ENCODE peak calls at places on chromosomes 12 and 14, in nine cellular contexts. I is IMR-90; D is HCT116; Y is mucosa of descending colon; L is colonic mucosa; K is CD8-positive, alpha-beta T cell; V is thoracic aorta; C is astrocyte; F is fibroblast of lung. Q is an unnamed sample. For H3K9me3, the result is how much of the 10 kb centered on the place peaks cover.

GRCh38 chr14:93752980-93753561 is 35.2 kb downstream of the PRIMA1 start:
- DNase-seq in I (no peak), D (no peak), Y (no peak), L (no peak), K (no peak), V (no peak), C (no peak), F (no peak), Q (no peak)

GRCh38 chr14:61460853-61461611 is 139.7 kb downstream of the PRKCH start:
- DNase-seq in I (peak), D (no peak), Y (no peak), L (no peak), K (no peak), V (no peak), C (no peak), F (no peak), Q (no peak)

GRCh38 chr12:53965251-53966069 is 7.5 kb upstream of the HOXC11 start:
- DNase-seq in I (no peak), D (no peak), Y (no peak), L (no peak), K (no peak), V (no peak), C (no peak), F (no peak), Q (no peak)

GRCh38 chr12:72365151-72365550 is 93.0 kb downstream of the TRHDE start:
- DNase-seq in I (peak), D (no peak), Y (no peak), L (no peak), K (no peak), V (no peak), C (peak), F (peak), Q (no peak)

GRCh38 chr14:75842624-75843023 is 139.2 kb downstream of the TGFB3 start:
- DNase-seq in I (no peak), D (no peak), Y (no peak), L (no peak), K (no peak), V (no peak), C (no peak), F (no peak), Q (no peak)

GRCh38 chr12:111143216-111143756 is 222.9 kb upstream of the MYL2 start:
- DNase-seq in I (no peak), D (no peak), Y (no peak), L (no peak), K (no peak), V (no peak), C (no peak), F (no peak), Q (no peak)

GRCh38 chr12:31506907-31507306 is 84.0 kb downstream of the DENND5B start:
- DNase-seq in I (peak), D (no peak), Y (no peak), L (no peak), K (no peak), V (no peak), C (peak), F (no peak), Q (no peak)

GRCh38 chr12:62537544-62537943 is 70.9 kb downstream of the MON2 start:
- DNase-seq in I (peak), D (no peak), Y (no peak), L (no peak), K (no peak), V (no peak), C (peak), F (peak), Q (peak)

GRCh38 chr12:54220092-54220557 is 31.3 kb upstream of the SMUG1 start:
- DNase-seq in I (peak), D (peak), Y (no peak), L (peak), K (peak), V (no peak), C (peak), F (peak), Q (peak)

GRCh38 chr12:19746471-19746870 is 307.2 kb downstream of the AEBP2 start:
- DNase-seq in I (no peak), D (no peak), Y (no peak), L (no peak), K (no peak), V (no peak), C (no peak), F (no peak), Q (no peak)

GRCh38 chr12:29220632-29221336 is 71.7 kb downstream of the FAR2 start:
- DNase-seq in I (no peak), D (peak), Y (no peak), L (peak), K (no peak), V (no peak), C (no peak), F (no peak), Q (no peak)

GRCh38 chr14:99568567-99569560 is 35.1 kb downstream of the CCDC85C start:
- DNase-seq in I (peak), D (no peak), Y (no peak), L (no peak), K (no peak), V (no peak), C (peak), F (peak), Q (peak)

GRCh38 chr14:65103150-65103760 is 938 bp upstream of the MAX start:
- DNase-seq in I (peak), D (no peak), Y (no peak), L (peak), K (no peak), V (no peak), C (no peak), F (peak), Q (peak)

GRCh38 chr14:73491256-73491976 is 683 bp downstream of the RIOX1 start:
- DNase-seq in I (peak), D (no peak), Y (peak), L (peak), K (peak), V (peak), C (peak), F (peak), Q (peak)

GRCh38 chr14:37945959-37946358 is 261.7 kb upstream of the SSTR1 start:
- DNase-seq in I (no peak), D (no peak), Y (no peak), L (no peak), K (no peak), V (no peak), C (no peak), F (no peak), Q (no peak)

GRCh38 chr12:55729592-55730446 is 1.0 kb upstream of the CD63 start:
- DNase-seq in I (peak), D (peak), Y (peak), L (peak), K (peak), V (peak), C (peak), F (peak), Q (peak)

GRCh38 chr14:105488781-105489606 is 2.1 kb upstream of the TEDC1 start:
- DNase-seq in I (no peak), D (no peak), Y (no peak), L (peak), K (no peak), V (no peak), C (no peak), F (no peak), Q (no peak)

GRCh38 chr14:100651999-100652508 is 64.8 kb upstream of the BEGAIN start:
- DNase-seq in I (peak), D (no peak), Y (no peak), L (no peak), K (no peak), V (no peak), C (peak), F (peak), Q (no peak)

GRCh38 chr12:66647034-66647691 is 31.7 kb downstream of the GRIP1 start:
- DNase-seq in I (peak), D (no peak), Y (no peak), L (no peak), K (no peak), V (no peak), C (peak), F (peak), Q (no peak)

GRCh38 chr14:40003773-40004172 is 571.5 kb upstream of the FBXO33 start:
- DNase-seq in I (no peak), D (no peak), Y (no peak), L (no peak), K (no peak), V (no peak), C (no peak), F (no peak), Q (no peak)

GRCh38 chr14:36672095-36672494 is 10.4 kb downstream of the PAX9 start:
- DNase-seq in I (no peak), D (no peak), Y (no peak), L (no peak), K (no peak), V (no peak), C (no peak), F (no peak), Q (no peak)

GRCh38 chr12:100666588-100666987 is 93.1 kb downstream of the GAS2L3 start:
- DNase-seq in I (no peak), D (no peak), Y (no peak), L (no peak), K (no peak), V (no peak), C (no peak), F (no peak), Q (no peak)

GRCh38 chr12:100672075-100672592 is 98.7 kb downstream of the GAS2L3 start:
- DNase-seq in I (no peak), D (no peak), Y (peak), L (peak), K (no peak), V (no peak), C (no peak), F (no peak), Q (peak)

GRCh38 chr12:100669922-100670321 is 96.4 kb downstream of the GAS2L3 start:
- DNase-seq in I (no peak), D (no peak), Y (no peak), L (no peak), K (no peak), V (no peak), C (no peak), F (no peak), Q (no peak)

GRCh38 chr12:100671396-100672074 is 98.1 kb downstream of the GAS2L3 start:
- DNase-seq in I (no peak), D (no peak), Y (no peak), L (no peak), K (no peak), V (no peak), C (no peak), F (no peak), Q (no peak)

DNA sequence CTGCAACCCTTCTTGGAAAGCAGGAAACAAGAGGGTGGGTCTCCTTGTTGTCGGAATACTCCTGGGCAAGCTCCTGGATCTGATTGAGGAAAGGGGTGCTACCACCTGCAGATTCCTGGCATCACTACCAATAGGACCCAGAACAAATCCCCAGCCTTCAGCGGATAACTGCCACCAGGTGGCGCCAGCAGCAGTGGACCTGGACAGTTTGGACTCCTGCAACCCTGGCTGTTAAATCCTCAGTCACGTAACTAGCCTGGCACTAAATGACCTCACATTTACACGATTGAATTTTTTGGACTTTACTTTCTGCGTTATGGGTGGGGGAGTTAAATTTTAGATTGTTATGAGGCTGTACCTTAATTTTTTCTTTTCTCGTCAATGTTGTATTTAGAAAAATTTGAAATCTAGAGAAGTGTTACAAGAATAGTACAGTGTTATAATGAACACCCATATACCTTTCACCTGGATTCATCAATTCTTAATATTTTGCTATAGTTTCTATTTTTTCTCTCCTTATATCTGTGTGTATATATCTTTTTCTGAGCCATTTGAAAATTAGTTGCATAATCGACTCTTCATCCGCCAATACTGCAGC is 95.6 kb downstream of the GAS2L3 start:
- DNase-seq in I (peak), D (peak), Y (peak), L (peak), K (peak), V (no peak), C (peak), F (peak), Q (peak)
- TF ChIP-seq CTCF in I (peak), D (peak), Y (peak), L (peak), K (peak), V (peak), C (peak), F (peak), Q (peak)

DNA sequence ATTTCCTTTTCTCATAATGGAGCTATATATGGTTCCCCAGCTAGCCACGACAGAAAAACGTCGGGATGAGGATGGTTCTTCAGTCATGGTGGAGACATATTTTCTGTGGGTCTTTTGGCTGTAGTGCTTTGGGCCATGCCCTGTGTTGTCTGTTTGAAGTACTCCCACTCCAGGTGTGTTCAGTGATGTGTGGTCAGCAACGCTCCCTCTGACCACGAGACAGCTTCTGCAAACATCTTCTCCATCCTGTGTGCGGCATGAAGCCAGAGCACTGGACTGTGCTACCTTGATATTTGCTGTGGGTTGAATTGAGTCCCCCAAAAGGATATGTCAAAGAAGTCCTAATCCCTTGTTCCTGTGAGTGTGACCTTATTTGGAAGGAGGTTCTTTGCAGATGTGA is 931.2 kb downstream of the NRXN3 start:
- DNase-seq in I (no peak), D (no peak), Y (no peak), L (no peak), K (no peak), V (no peak), C (no peak), F (no peak), Q (no peak)
- H3K9me3 ChIP-seq in I (under half), D (under half), Y (under half), L (under half), K (under half), V (under half), C (under half), F (under half), Q (under half)

DNA sequence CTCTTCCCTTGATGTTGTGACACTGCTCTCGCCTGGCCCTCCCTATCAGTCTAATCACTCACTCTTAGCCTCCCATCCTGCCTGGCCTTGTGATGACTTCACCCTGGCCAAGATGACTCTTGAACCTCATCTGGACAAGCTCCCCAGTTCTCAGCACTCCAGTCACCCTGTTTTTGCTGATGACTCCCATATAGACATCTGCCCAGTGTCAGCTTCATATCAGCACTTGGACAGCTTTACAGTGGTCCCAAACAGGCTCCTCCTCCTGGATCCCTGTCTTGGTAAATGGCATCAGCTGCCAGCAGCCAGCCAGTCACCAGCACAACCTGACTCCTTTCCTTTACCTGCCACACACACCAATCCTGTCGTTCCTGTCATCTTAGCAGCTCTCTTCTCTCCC is 104.2 kb downstream of the POLR3B start:
- DNase-seq in I (no peak), D (no peak), Y (no peak), L (no peak), K (no peak), V (no peak), C (no peak), F (no peak), Q (no peak)
- TF ChIP-seq CTCF in I (no peak), D (no peak), Y (no peak), L (no peak), K (no peak), V (no peak), C (no peak), F (no peak), Q (no peak)

DNA sequence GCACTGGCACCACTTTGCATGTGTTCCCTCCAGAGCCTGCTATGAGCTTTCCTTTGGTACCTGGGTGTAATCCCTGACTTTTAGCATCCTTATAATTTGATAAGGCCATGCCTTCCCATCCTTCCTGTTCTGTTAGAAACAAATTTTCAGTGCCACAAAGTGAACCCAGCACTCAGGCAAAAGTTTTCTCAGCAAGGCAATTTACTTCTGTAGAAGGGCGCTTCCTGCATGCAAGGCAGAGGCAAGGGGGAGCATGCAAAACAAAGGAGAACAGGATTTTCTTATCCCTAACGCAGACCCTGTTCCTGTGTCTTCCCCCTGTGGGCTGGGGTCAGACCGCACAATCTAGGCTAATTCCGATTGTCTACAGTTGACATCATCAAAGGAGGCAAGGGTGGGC is 108.7 kb downstream of the RIN3 start:
- DNase-seq in I (no peak), D (no peak), Y (no peak), L (no peak), K (no peak), V (no peak), C (no peak), F (no peak), Q (no peak)
- H3K9me3 ChIP-seq in I (under half), D (under half), Y (under half), L (under half), K (under half), V (under half), C (under half), F (under half), Q (under half)

DNA sequence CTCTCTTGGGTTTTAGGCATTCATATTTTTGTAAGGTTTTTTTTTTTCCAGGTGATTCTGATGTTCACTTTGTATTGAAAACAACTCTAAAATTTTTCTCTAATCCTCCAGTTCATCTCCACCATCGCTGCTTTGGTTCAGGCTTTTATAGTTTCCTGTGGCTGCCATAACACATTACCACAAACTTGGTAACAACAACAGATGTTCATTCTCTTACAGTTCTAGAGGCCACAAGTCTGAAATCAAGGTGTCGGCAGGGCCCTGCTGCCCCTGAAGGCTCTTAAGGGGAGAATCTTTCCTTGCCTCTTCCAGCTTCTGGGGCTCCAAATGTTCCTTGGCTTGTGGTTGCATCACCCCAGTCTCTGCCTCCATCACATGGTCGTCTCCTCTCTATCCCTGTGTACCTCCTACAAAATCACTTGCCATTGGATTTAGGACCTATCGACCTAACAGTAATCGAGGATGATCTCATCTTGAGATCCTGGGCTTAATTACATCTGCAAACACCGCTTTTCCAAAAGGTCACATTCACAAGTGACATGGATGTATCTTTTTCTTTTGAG is 55.2 kb downstream of the PELI2 start:
- DNase-seq in I (no peak), D (no peak), Y (no peak), L (no peak), K (no peak), V (no peak), C (no peak), F (no peak), Q (no peak)
- TF ChIP-seq CTCF in I (no peak), D (no peak), Y (no peak), L (no peak), K (no peak), V (no peak), C (no peak), F (no peak), Q (no peak)

GRCh38 chr12:116317139-116317538 is 39.6 kb upstream of the MED13L start:
- DNase-seq in I (no peak), D (no peak), Y (no peak), L (no peak), K (no peak), V (no peak), C (no peak), F (no peak), Q (no peak)

GRCh38 chr12:116318738-116319050 is 41.2 kb upstream of the MED13L start:
- DNase-seq in I (no peak), D (no peak), Y (no peak), L (no peak), K (no peak), V (no peak), C (no peak), F (peak), Q (no peak)

GRCh38 chr12:116317986-116318737 is 40.7 kb upstream of the MED13L start:
- DNase-seq in I (no peak), D (no peak), Y (no peak), L (no peak), K (no peak), V (no peak), C (no peak), F (no peak), Q (no peak)

GRCh38 chr12:116313194-116313910 is 35.9 kb upstream of the MED13L start:
- DNase-seq in I (no peak), D (no peak), Y (no peak), L (no peak), K (no peak), V (no peak), C (no peak), F (peak), Q (no peak)

DNA sequence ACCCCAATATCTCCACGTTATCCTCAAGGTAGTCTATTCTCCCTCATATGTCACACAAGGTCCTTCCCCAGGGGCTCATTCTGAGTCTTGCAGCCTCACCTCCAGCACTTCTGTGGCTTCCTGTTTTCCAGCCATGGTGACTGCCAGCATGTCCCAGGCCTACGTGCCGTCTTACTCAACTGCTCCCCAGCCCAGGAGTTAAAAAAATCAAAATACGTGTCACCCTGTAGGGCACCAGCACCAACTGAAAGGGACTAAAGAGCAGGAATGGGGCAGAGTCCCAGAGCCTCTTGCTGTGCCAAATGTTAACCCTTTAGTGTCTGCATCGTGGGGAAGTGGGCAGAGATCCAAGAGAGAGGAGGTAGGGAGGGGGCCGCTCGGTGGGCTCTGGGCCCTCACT is 37.0 kb upstream of the MED13L start:
- DNase-seq in I (no peak), D (no peak), Y (no peak), L (no peak), K (no peak), V (no peak), C (no peak), F (no peak), Q (no peak)
- H3K9me3 ChIP-seq in I (under half), D (under half), Y (under half), L (under half), K (under half), V (under half), C (under half), F (under half), Q (under half)

Q was measured in A673.